ENCODE peak calls at places on chromosome 15, in four cellular contexts. Z is MM.1S, N is fibroblast of lung, S is cardiac muscle cell. R is an unnamed sample.

GRCh38 chr15:73915085-73915484 is 11.2 kb upstream of the LOXL1 start:
- DNase-seq in Z (no peak), S (no peak), N (peak; percentile 70), R (no peak)

GRCh38 chr15:48285329-48286214 is 45.7 kb upstream of the DUT start:
- DNase-seq in S (peak; percentile 78), N (peak; percentile 94), Z (peak; percentile 68), R (peak; percentile 38)

GRCh38 chr15:30865257-30865656 is 38.5 kb upstream of the FAN1 start:
- DNase-seq in N (no peak), S (no peak), Z (no peak), R (no peak)

GRCh38 chr15:25175033-25175788 is 220.4 kb downstream of the SNRPN start:
- DNase-seq in Z (no peak), N (no peak), S (no peak), R (no peak)

GRCh38 chr15:36278219-36278618 is 301.2 kb upstream of the CDIN1 start:
- DNase-seq in Z (no peak), S (no peak), N (peak; percentile 41), R (no peak)

GRCh38 chr15:71648095-71648494 is 162.3 kb upstream of the NR2E3 start:
- DNase-seq in N (no peak), Z (no peak), S (no peak), R (no peak)

GRCh38 chr15:60218256-60218655 is 179.5 kb downstream of the ANXA2 start:
- DNase-seq in Z (no peak), N (no peak), S (no peak), R (no peak)

GRCh38 chr15:81304226-81304625 is 19.7 kb downstream of the STARD5 start:
- DNase-seq in S (no peak), Z (no peak), N (peak; percentile 39), R (no peak)

GRCh38 chr15:62933388-62933787 is 109.2 kb upstream of the TPM1 start:
- DNase-seq in N (no peak), Z (no peak), S (no peak), R (no peak)

R was measured in GM12878.